ENCODE peak calls at places on chromosomes 3 and 15, in ten cellular contexts. F is dorsolateral prefrontal cortex; S is IMR-90; C is EL; Y is AG09309; O is GM20000; J is naive thymus-derived CD4-positive, alpha-beta T cell; T is ELR; U is AG20443; N is stimulated activated naive B cell treated with anti-CD40 and anti-IgM and Interleukin-4, amounts not matched to agents 10 μg/mL and 1 μg/mL and 100 μg/mL, for 72 hours. Z is an unnamed sample.
A peak's percentile ranks its signal among the peaks of the same experiment; 100 is the strongest.

GRCh38 chr3:31699309-31699953 is 166.7 kb downstream of the STT3B start:
- DNase-seq in F (no peak), S (no peak), C (peak; percentile 49), Y (no peak), O (no peak), J (no peak), T (peak; percentile 54), U (no peak), N (no peak), Z (peak; percentile 10)

GRCh38 chr3:172355836-172356235 is 92.4 kb downstream of the GHSR start:
- DNase-seq in F (no peak), S (peak; percentile 98), C (peak; percentile 80), Y (peak; percentile 78), O (no peak), J (no peak), T (peak; percentile 83), U (peak; percentile 46), N (no peak), Z (no peak)

GRCh38 chr3:177523991-177524438 is 326.7 kb upstream of the TBL1XR1 start:
- DNase-seq in F (no peak), S (peak; percentile 74), C (no peak), Y (no peak), O (no peak), J (no peak), T (no peak), U (no peak), N (no peak), Z (no peak)

GRCh38 chr3:39127907-39128303 is 20.4 kb downstream of the TTC21A start:
- DNase-seq in F (no peak), S (no peak), C (no peak), Y (no peak), O (no peak), J (no peak), T (no peak), U (no peak), N (no peak), Z (peak; percentile 52)

GRCh38 chr15:33742286-33742685 is 226.0 kb upstream of the CHRM5 start:
- DNase-seq in F (no peak), S (no peak), C (no peak), Y (no peak), O (no peak), J (no peak), T (no peak), U (no peak), N (no peak), Z (no peak)

GRCh38 chr15:87597346-87598052 is 659.0 kb downstream of the NTRK3 start:
- DNase-seq in F (no peak), S (no peak), C (peak; percentile 22), Y (no peak), O (no peak), J (peak; percentile 29), T (no peak), U (no peak), N (no peak), Z (peak; percentile 43)

GRCh38 chr3:194383276-194383940 is 13.9 kb upstream of the LRRC15 start:
- DNase-seq in F (no peak), S (no peak), C (no peak), Y (no peak), O (no peak), J (no peak), T (no peak), U (no peak), N (no peak), Z (no peak)

GRCh38 chr3:196440696-196441095 is 8.5 kb upstream of the UBXN7 start:
- DNase-seq in F (no peak), S (peak; percentile 36), C (peak; percentile 21), Y (no peak), O (no peak), J (no peak), T (no peak), U (peak; percentile 10), N (no peak), Z (no peak)

GRCh38 chr15:63996794-63997357 is 49.4 kb downstream of the DAPK2 start:
- DNase-seq in F (no peak), S (no peak), C (no peak), Y (no peak), O (no peak), J (no peak), T (no peak), U (no peak), N (no peak), Z (no peak)

GRCh38 chr3:115270849-115271248 is 123.8 kb upstream of the ZBTB20 start:
- DNase-seq in F (no peak), S (no peak), C (no peak), Y (no peak), O (no peak), J (no peak), T (no peak), U (no peak), N (no peak), Z (no peak)

GRCh38 chr3:160941885-160942494 is 163.2 kb downstream of the B3GALNT1 start:
- DNase-seq in F (no peak), S (peak; percentile 61), C (peak; percentile 66), Y (peak; percentile 29), O (peak; percentile 41), J (peak; percentile 34), T (peak; percentile 73), U (peak; percentile 61), N (peak; percentile 39), Z (peak; percentile 70)

GRCh38 chr15:57158589-57158988 is 217.7 kb upstream of the CGNL1 start:
- DNase-seq in F (no peak), S (peak; percentile 48), C (peak; percentile 67), Y (no peak), O (no peak), J (no peak), T (peak; percentile 61), U (peak; percentile 40), N (no peak), Z (no peak)

GRCh38 chr3:120459196-120459595 is 8.4 kb upstream of the FSTL1 start:
- DNase-seq in F (no peak), S (no peak), C (peak; percentile 26), Y (no peak), O (no peak), J (no peak), T (no peak), U (no peak), N (no peak), Z (no peak)

GRCh38 chr15:90266061-90266431 is 574 bp downstream of the NGRN start:
- DNase-seq in F (peak; percentile 40), S (peak; percentile 4), C (peak; percentile 53), Y (no peak), O (peak; percentile 40), J (peak; percentile 64), T (peak; percentile 66), U (peak; percentile 47), N (no peak), Z (no peak)

GRCh38 chr15:33114484-33114767 is 80.1 kb downstream of the FMN1 start:
- DNase-seq in F (no peak), S (peak; percentile 97), C (no peak), Y (no peak), O (no peak), J (no peak), T (no peak), U (no peak), N (no peak), Z (no peak)

GRCh38 chr3:33425456-33425855 is 14.7 kb downstream of the UBP1 start:
- DNase-seq in F (no peak), S (no peak), C (no peak), Y (no peak), O (no peak), J (no peak), T (no peak), U (no peak), N (no peak), Z (no peak)

GRCh38 chr3:31255007-31255603 is 277.6 kb upstream of the STT3B start:
- DNase-seq in F (no peak), S (no peak), C (no peak), Y (no peak), O (no peak), J (no peak), T (no peak), U (no peak), N (no peak), Z (no peak)

GRCh38 chr15:84915011-84915958 is 30.8 kb downstream of the SLC28A1 start:
- DNase-seq in F (no peak), S (peak; percentile 86), C (peak; percentile 91), Y (peak; percentile 63), O (peak; percentile 91), J (no peak), T (peak; percentile 91), U (peak; percentile 83), N (peak; percentile 37), Z (peak; percentile 49)

GRCh38 chr3:72368331-72368975 is 479.8 kb downstream of the SHQ1 start:
- DNase-seq in F (no peak), S (peak; percentile 19), C (no peak), Y (peak; percentile 14), O (no peak), J (no peak), T (no peak), U (peak; percentile 76), N (no peak), Z (no peak)

GRCh38 chr15:101446527-101447167 is 42.9 kb downstream of the PCSK6 start:
- DNase-seq in F (no peak), S (no peak), C (no peak), Y (no peak), O (no peak), J (no peak), T (peak; percentile 8), U (no peak), N (no peak), Z (no peak)

GRCh38 chr15:79090487-79091203 is at the start of gene RASGRF1:
- DNase-seq in F (no peak), S (no peak), C (no peak), Y (no peak), O (peak; percentile 28), J (no peak), T (peak; percentile 6), U (no peak), N (no peak), Z (no peak)

GRCh38 chr3:141257971-141258370 is 26.3 kb downstream of the PXYLP1 start:
- DNase-seq in F (no peak), S (no peak), C (no peak), Y (no peak), O (no peak), J (no peak), T (no peak), U (no peak), N (peak; percentile 11), Z (no peak)

GRCh38 chr15:81023483-81024264 is 23.0 kb downstream of the TLNRD1 start:
- DNase-seq in F (no peak), S (peak; percentile 66), C (peak; percentile 75), Y (peak; percentile 44), O (peak; percentile 81), J (no peak), T (peak; percentile 80), U (peak; percentile 89), N (peak; percentile 66), Z (no peak)

GRCh38 chr15:49769225-49769624 is 148.4 kb downstream of the DTWD1 start:
- DNase-seq in F (no peak), S (no peak), C (no peak), Y (peak; percentile 8), O (no peak), J (no peak), T (no peak), U (no peak), N (no peak), Z (no peak)

GRCh38 chr3:10320320-10320677 is 613 bp downstream of the SEC13 start:
- DNase-seq in F (no peak), S (no peak), C (no peak), Y (no peak), O (no peak), J (no peak), T (no peak), U (no peak), N (no peak), Z (no peak)

GRCh38 chr3:182117583-182117982 is 405.9 kb downstream of the SOX2 start:
- DNase-seq in F (no peak), S (no peak), C (no peak), Y (no peak), O (no peak), J (no peak), T (no peak), U (no peak), N (no peak), Z (no peak)

GRCh38 chr3:184227481-184227935 is 1.9 kb upstream of the VWA5B2 start:
- DNase-seq in F (no peak), S (no peak), C (peak; percentile 41), Y (no peak), O (peak; percentile 83), J (peak; percentile 34), T (peak; percentile 47), U (peak; percentile 77), N (no peak), Z (no peak)

GRCh38 chr3:42612147-42612680 is 11.7 kb downstream of the NKTR start:
- DNase-seq in F (no peak), S (no peak), C (no peak), Y (no peak), O (no peak), J (no peak), T (no peak), U (no peak), N (no peak), Z (no peak)

Z was measured in Jurkat, Clone E6-1.